ENCODE peak calls at places on chromosome 3, in four cellular contexts. Y is HEK293T, T is NCI-H1092 treated with DMSO at 0.1 percent for 48 hours, S is body of pancreas. L is an unnamed sample.

GRCh38 chr3:67635806-67636205 is 18.6 kb downstream of the SUCLG2 start:
- DNase-seq in Y (no peak), T (no peak), S (no peak), L (no peak)

GRCh38 chr3:127174284-127174683 is 18.6 kb upstream of the PRR23E start:
- DNase-seq in Y (no peak), T (no peak), S (no peak), L (no peak)

GRCh38 chr3:127800508-127800907 is 21.8 kb downstream of the MGLL start:
- DNase-seq in Y (no peak), T (no peak), S (no peak), L (no peak)

GRCh38 chr3:11356269-11356668 is 84.1 kb downstream of the ATG7 start:
- DNase-seq in Y (no peak), T (no peak), S (no peak), L (no peak)

GRCh38 chr3:86333636-86334035 is 657.3 kb downstream of the VGLL3 start:
- DNase-seq in Y (no peak), T (no peak), S (no peak), L (no peak)

GRCh38 chr3:127168271-127168670 is 24.7 kb upstream of the PRR23E start:
- DNase-seq in Y (no peak), T (no peak), S (no peak), L (no peak)

GRCh38 chr3:15858547-15859506 is 61.0 kb upstream of the ANKRD28 start:
- DNase-seq in Y (peak; percentile 26), T (peak; percentile 13), S (peak; percentile 84), L (no peak)

GRCh38 chr3:136042608-136043221 is 77.2 kb downstream of the PPP2R3A start:
- DNase-seq in Y (peak; percentile 29), T (peak; percentile 56), S (no peak), L (no peak)

GRCh38 chr3:66395635-66396034 is 105.2 kb downstream of the LRIG1 start:
- DNase-seq in Y (no peak), T (no peak), S (peak; percentile 7), L (no peak)

GRCh38 chr3:8324727-8325126 is 176.9 kb upstream of the LMCD1 start:
- DNase-seq in Y (peak; percentile 50), T (no peak), S (peak; percentile 18), L (no peak)

GRCh38 chr3:14602006-14602803 is 49.4 kb upstream of the CCDC174 start:
- DNase-seq in Y (peak; percentile 39), T (no peak), S (no peak), L (no peak)

GRCh38 chr3:108159128-108159527 is 63.1 kb downstream of the IFT57 start:
- DNase-seq in Y (no peak), T (no peak), S (no peak), L (no peak)

GRCh38 chr3:136789976-136790375 is 28.9 kb upstream of the SLC35G2 start:
- DNase-seq in Y (no peak), T (no peak), S (no peak), L (no peak)

GRCh38 chr3:28349397-28350000 is 875 bp upstream of the AZI2 start:
- DNase-seq in Y (peak; percentile 57), T (no peak), S (no peak), L (no peak)

GRCh38 chr3:134232146-134232545 is 18.5 kb downstream of the RYK start:
- DNase-seq in Y (no peak), T (no peak), S (no peak), L (no peak)

GRCh38 chr3:150180349-150180748 is 209.7 kb upstream of the PFN2 start:
- DNase-seq in Y (no peak), T (no peak), S (peak; percentile 60), L (no peak)

GRCh38 chr3:63043631-63044030 is 168.4 kb upstream of the CADPS start:
- DNase-seq in Y (no peak), T (no peak), S (peak; percentile 32), L (peak; percentile 11)

GRCh38 chr3:153173758-153174516 is 11.9 kb downstream of the RAP2B start:
- DNase-seq in Y (no peak), T (no peak), S (no peak), L (no peak)

GRCh38 chr3:94011208-94011842 is 17.1 kb downstream of the STX19 start:
- DNase-seq in Y (no peak), T (no peak), S (no peak), L (no peak)

GRCh38 chr3:129365779-129366178 is 62.7 kb downstream of the EFCAB12 start:
- DNase-seq in Y (no peak), T (no peak), S (no peak), L (no peak)

GRCh38 chr3:126556637-126557414 is 1.9 kb downstream of the C3orf22 start:
- DNase-seq in Y (no peak), T (no peak), S (no peak), L (no peak)

GRCh38 chr3:19199131-19199530 is 50.8 kb downstream of the KCNH8 start:
- DNase-seq in Y (no peak), T (no peak), S (no peak), L (no peak)

GRCh38 chr3:55000546-55000945 is 72.7 kb upstream of the LRTM1 start:
- DNase-seq in Y (no peak), T (peak; percentile 12), S (peak; percentile 31), L (no peak)

L was measured in anterior cingulate cortex.